ENCODE peak calls at places on chromosomes 5 and 9, in eight cellular contexts. One of them, this sample, is unnamed.

GRCh38 chr5:115097236-115097635 is 72.5 kb downstream of the TRIM36 start:
- DNase-seq in IMR-90: no peak
- DNase-seq in MM.1S: no peak
- DNase-seq in neuronal stem cell: no peak
- DNase-seq in neural progenitor cell: no peak
- DNase-seq in H9: no peak
- DNase-seq in mesenchymal stem cell: no peak
- DNase-seq in fibroblast of lung: no peak
- DNase-seq in this sample: no peak

GRCh38 chr5:14908195-14908594 is 36.6 kb upstream of the ANKH start:
- DNase-seq in IMR-90: peak
- DNase-seq in neuronal stem cell: no peak
- DNase-seq in mesenchymal stem cell: no peak
- DNase-seq in fibroblast of lung: peak
- DNase-seq in neural progenitor cell: no peak
- DNase-seq in MM.1S: no peak
- DNase-seq in H9: no peak
- DNase-seq in this sample: no peak

GRCh38 chr5:159644053-159644452 is 272.2 kb upstream of the ADRA1B start:
- DNase-seq in H9: no peak
- DNase-seq in fibroblast of lung: no peak
- DNase-seq in neuronal stem cell: no peak
- DNase-seq in mesenchymal stem cell: no peak
- DNase-seq in MM.1S: no peak
- DNase-seq in IMR-90: no peak
- DNase-seq in neural progenitor cell: no peak
- DNase-seq in this sample: no peak

GRCh38 chr5:228886-229285 is 10.8 kb downstream of the SDHA start:
- DNase-seq in fibroblast of lung: no peak
- DNase-seq in mesenchymal stem cell: no peak
- DNase-seq in neural progenitor cell: no peak
- DNase-seq in MM.1S: no peak
- DNase-seq in neuronal stem cell: no peak
- DNase-seq in H9: no peak
- DNase-seq in IMR-90: no peak
- DNase-seq in this sample: no peak

GRCh38 chr9:33225319-33226152 is 14.4 kb upstream of the SPINK4 start:
- DNase-seq in H9: no peak
- DNase-seq in MM.1S: peak
- DNase-seq in IMR-90: peak
- DNase-seq in mesenchymal stem cell: peak
- DNase-seq in neuronal stem cell: peak
- DNase-seq in neural progenitor cell: peak
- DNase-seq in fibroblast of lung: peak
- DNase-seq in this sample: peak

GRCh38 chr9:110578575-110578895 is 1.0 kb downstream of the SVEP1 start:
- DNase-seq in fibroblast of lung: no peak
- DNase-seq in H9: no peak
- DNase-seq in mesenchymal stem cell: peak
- DNase-seq in neural progenitor cell: peak
- DNase-seq in neuronal stem cell: no peak
- DNase-seq in IMR-90: no peak
- DNase-seq in MM.1S: no peak
- DNase-seq in this sample: no peak

GRCh38 chr5:172769598-172770373 is 1.2 kb downstream of the DUSP1 start:
- DNase-seq in MM.1S: no peak
- DNase-seq in neuronal stem cell: no peak
- DNase-seq in H9: no peak
- DNase-seq in IMR-90: peak
- DNase-seq in fibroblast of lung: peak
- DNase-seq in neural progenitor cell: peak
- DNase-seq in mesenchymal stem cell: peak
- DNase-seq in this sample: peak

GRCh38 chr9:134540441-134541372 is 100.9 kb upstream of the COL5A1 start:
- DNase-seq in H9: no peak
- DNase-seq in mesenchymal stem cell: no peak
- DNase-seq in neural progenitor cell: no peak
- DNase-seq in IMR-90: no peak
- DNase-seq in fibroblast of lung: no peak
- DNase-seq in neuronal stem cell: no peak
- DNase-seq in MM.1S: no peak
- DNase-seq in this sample: no peak

GRCh38 chr5:172905771-172906170 is 53.5 kb upstream of the RPL26L1 start:
- DNase-seq in fibroblast of lung: no peak
- DNase-seq in neural progenitor cell: peak
- DNase-seq in H9: peak
- DNase-seq in MM.1S: no peak
- DNase-seq in neuronal stem cell: no peak
- DNase-seq in IMR-90: no peak
- DNase-seq in mesenchymal stem cell: no peak
- DNase-seq in this sample: no peak

GRCh38 chr5:123549256-123549904 is 37.4 kb downstream of the CSNK1G3 start:
- DNase-seq in H9: no peak
- DNase-seq in IMR-90: no peak
- DNase-seq in mesenchymal stem cell: no peak
- DNase-seq in neural progenitor cell: no peak
- DNase-seq in MM.1S: peak
- DNase-seq in neuronal stem cell: no peak
- DNase-seq in fibroblast of lung: no peak
- DNase-seq in this sample: no peak

GRCh38 chr5:99865159-99865558 is 670.0 kb upstream of the FAM174A start:
- DNase-seq in mesenchymal stem cell: no peak
- DNase-seq in fibroblast of lung: no peak
- DNase-seq in IMR-90: no peak
- DNase-seq in neuronal stem cell: no peak
- DNase-seq in H9: no peak
- DNase-seq in MM.1S: no peak
- DNase-seq in neural progenitor cell: no peak
- DNase-seq in this sample: no peak

GRCh38 chr5:79011219-79011836 is 26.2 kb upstream of the ARSB start:
- DNase-seq in H9: no peak
- DNase-seq in MM.1S: no peak
- DNase-seq in neuronal stem cell: no peak
- DNase-seq in IMR-90: peak
- DNase-seq in fibroblast of lung: peak
- DNase-seq in neural progenitor cell: no peak
- DNase-seq in mesenchymal stem cell: no peak
- DNase-seq in this sample: no peak

GRCh38 chr5:80248378-80248777 is 7.5 kb downstream of the SERINC5 start:
- DNase-seq in neural progenitor cell: no peak
- DNase-seq in IMR-90: no peak
- DNase-seq in H9: no peak
- DNase-seq in fibroblast of lung: no peak
- DNase-seq in MM.1S: peak
- DNase-seq in neuronal stem cell: no peak
- DNase-seq in mesenchymal stem cell: no peak
- DNase-seq in this sample: no peak

GRCh38 chr9:114652776-114653555 is 4.6 kb downstream of the TEX53 start:
- DNase-seq in MM.1S: no peak
- DNase-seq in neural progenitor cell: no peak
- DNase-seq in IMR-90: peak
- DNase-seq in mesenchymal stem cell: peak
- DNase-seq in H9: no peak
- DNase-seq in fibroblast of lung: peak
- DNase-seq in neuronal stem cell: no peak
- DNase-seq in this sample: no peak

GRCh38 chr9:113589890-113590289 is 126.4 kb downstream of the RGS3 start:
- DNase-seq in MM.1S: no peak
- DNase-seq in fibroblast of lung: peak
- DNase-seq in neuronal stem cell: no peak
- DNase-seq in IMR-90: peak
- DNase-seq in H9: no peak
- DNase-seq in neural progenitor cell: no peak
- DNase-seq in mesenchymal stem cell: peak
- DNase-seq in this sample: peak

GRCh38 chr9:108855888-108856287 is at the start of gene ACTL7B:
- DNase-seq in IMR-90: no peak
- DNase-seq in MM.1S: no peak
- DNase-seq in H9: no peak
- DNase-seq in neural progenitor cell: no peak
- DNase-seq in neuronal stem cell: no peak
- DNase-seq in mesenchymal stem cell: no peak
- DNase-seq in fibroblast of lung: no peak
- DNase-seq in this sample: no peak
- H2AFZ ChIP-seq in IMR-90: peak
- H2AFZ ChIP-seq in MM.1S: no peak
- H2AFZ ChIP-seq in H9: no peak
- H2AFZ ChIP-seq in neural progenitor cell: no peak
- H2AFZ ChIP-seq in neuronal stem cell: no peak
- H2AFZ ChIP-seq in mesenchymal stem cell: no peak
- H2AFZ ChIP-seq in fibroblast of lung: no peak
- H2AFZ ChIP-seq in this sample: no peak

GRCh38 chr5:88676637-88677481 is 206.1 kb downstream of the MEF2C start:
- DNase-seq in H9: no peak
- DNase-seq in fibroblast of lung: no peak
- DNase-seq in IMR-90: no peak
- DNase-seq in neuronal stem cell: no peak
- DNase-seq in mesenchymal stem cell: no peak
- DNase-seq in MM.1S: no peak
- DNase-seq in neural progenitor cell: no peak
- DNase-seq in this sample: no peak

GRCh38 chr5:88672644-88673493 is 210.1 kb downstream of the MEF2C start:
- DNase-seq in fibroblast of lung: peak
- DNase-seq in IMR-90: no peak
- DNase-seq in H9: peak
- DNase-seq in neuronal stem cell: no peak
- DNase-seq in MM.1S: no peak
- DNase-seq in neural progenitor cell: peak
- DNase-seq in mesenchymal stem cell: no peak
- DNase-seq in this sample: no peak

GRCh38 chr5:88675159-88675757 is 207.7 kb downstream of the MEF2C start:
- DNase-seq in H9: no peak
- DNase-seq in fibroblast of lung: peak
- DNase-seq in neural progenitor cell: no peak
- DNase-seq in mesenchymal stem cell: no peak
- DNase-seq in IMR-90: no peak
- DNase-seq in MM.1S: peak
- DNase-seq in neuronal stem cell: no peak
- DNase-seq in this sample: no peak

GRCh38 chr5:88675758-88676636 is 207.0 kb downstream of the MEF2C start:
- DNase-seq in mesenchymal stem cell: peak
- DNase-seq in neural progenitor cell: peak
- DNase-seq in H9: peak
- DNase-seq in neuronal stem cell: no peak
- DNase-seq in MM.1S: peak
- DNase-seq in IMR-90: peak
- DNase-seq in fibroblast of lung: peak
- DNase-seq in this sample: peak

DNA sequence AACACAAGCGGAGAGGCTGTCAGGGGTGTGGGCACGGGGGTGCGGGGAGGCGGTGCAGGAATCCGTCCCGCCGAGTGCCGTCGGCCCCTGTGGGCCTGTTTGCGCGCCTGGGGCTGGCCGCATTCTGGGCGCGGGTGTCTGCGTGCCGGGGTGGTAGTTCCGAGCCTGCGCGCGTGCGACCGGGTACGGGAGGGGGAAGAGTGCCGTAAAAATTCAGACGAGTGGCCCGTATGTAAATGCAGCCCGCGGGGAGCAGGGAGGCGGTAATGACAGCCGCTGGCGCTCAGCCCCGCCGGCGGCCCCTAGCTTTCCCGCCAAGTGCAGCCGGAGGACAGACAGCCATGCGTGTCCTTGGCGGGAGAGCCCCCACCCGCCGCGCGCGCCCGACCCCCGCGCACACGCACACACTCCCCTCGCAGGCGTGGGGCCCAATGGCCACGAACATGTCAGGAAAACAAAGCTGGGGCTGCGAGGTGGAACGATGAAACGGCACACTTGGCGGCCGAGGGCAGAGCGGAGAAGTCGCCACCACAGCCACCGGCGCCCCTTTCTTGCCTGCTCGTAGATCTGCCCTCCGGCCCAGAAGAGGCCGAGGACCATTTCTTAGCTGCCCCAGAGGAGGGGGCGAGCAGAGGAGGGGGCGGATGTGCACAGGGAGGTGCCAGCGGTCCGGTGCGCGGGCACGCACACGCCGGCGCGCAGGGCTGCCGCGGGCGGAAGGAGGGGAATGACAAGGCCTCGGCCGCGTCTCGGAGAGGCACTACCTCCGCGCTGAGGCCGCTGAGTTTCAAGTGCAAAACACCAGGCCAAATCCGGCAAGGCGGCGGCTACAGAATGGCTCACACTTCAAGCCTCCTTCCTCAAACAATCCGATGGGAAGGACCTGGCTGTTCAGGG is 208.5 kb downstream of the MEF2C start:
- DNase-seq in fibroblast of lung: peak
- DNase-seq in neural progenitor cell: peak
- DNase-seq in IMR-90: no peak
- DNase-seq in H9: peak
- DNase-seq in MM.1S: peak
- DNase-seq in mesenchymal stem cell: no peak
- DNase-seq in neuronal stem cell: no peak
- DNase-seq in this sample: no peak
- H2AFZ ChIP-seq in fibroblast of lung: peak
- H2AFZ ChIP-seq in neural progenitor cell: no peak
- H2AFZ ChIP-seq in IMR-90: peak
- H2AFZ ChIP-seq in H9: no peak
- H2AFZ ChIP-seq in MM.1S: peak
- H2AFZ ChIP-seq in mesenchymal stem cell: peak
- H2AFZ ChIP-seq in neuronal stem cell: peak
- H2AFZ ChIP-seq in this sample: peak

DNA sequence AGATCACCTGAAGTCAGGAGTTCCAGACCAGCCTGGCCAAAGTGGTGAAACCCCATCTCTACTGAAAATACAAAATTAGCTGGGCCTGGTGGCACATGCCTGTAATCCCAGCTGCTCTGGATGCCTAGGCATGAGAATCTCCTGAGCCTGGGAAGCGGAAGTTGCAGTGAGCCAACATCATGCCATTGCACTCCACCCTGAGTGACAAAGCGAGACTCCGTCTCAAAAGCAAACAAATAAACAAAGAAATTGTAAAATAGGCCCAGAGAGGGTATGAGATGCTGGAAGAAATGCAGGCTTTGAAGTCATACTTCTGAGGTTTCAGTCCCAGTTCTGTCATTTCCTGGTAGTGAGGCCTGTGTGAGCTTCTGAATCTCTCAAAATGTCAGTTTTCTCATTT is 5.3 kb upstream of the ARHGEF37 start:
- DNase-seq in IMR-90: no peak
- DNase-seq in MM.1S: peak
- DNase-seq in neuronal stem cell: no peak
- DNase-seq in neural progenitor cell: no peak
- DNase-seq in H9: no peak
- DNase-seq in mesenchymal stem cell: no peak
- DNase-seq in fibroblast of lung: no peak
- DNase-seq in this sample: no peak
- H2AFZ ChIP-seq in IMR-90: no peak
- H2AFZ ChIP-seq in MM.1S: peak
- H2AFZ ChIP-seq in neuronal stem cell: no peak
- H2AFZ ChIP-seq in neural progenitor cell: no peak
- H2AFZ ChIP-seq in H9: no peak
- H2AFZ ChIP-seq in mesenchymal stem cell: no peak
- H2AFZ ChIP-seq in fibroblast of lung: no peak
- H2AFZ ChIP-seq in this sample: no peak

DNA sequence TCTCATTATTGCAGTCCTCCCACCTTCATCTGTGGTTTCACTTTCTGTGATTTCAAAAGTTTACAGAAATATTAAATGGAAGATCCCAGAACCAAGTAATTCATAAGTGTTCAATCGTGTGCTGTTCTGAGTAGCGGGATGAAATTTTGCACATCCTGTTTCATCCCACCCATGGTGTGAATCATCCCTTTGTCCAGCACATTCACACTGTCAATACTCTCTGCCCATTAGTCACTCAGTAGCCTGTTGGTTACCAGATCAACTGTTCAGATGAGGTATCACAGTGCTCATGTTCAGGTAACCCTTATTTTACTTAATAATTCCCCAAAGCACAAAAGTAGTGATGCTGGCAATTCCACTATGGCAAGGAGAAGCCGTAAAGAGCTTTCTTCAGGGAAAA is 26.8 kb downstream of the FAM81B start:
- DNase-seq in neuronal stem cell: no peak
- DNase-seq in fibroblast of lung: peak
- DNase-seq in mesenchymal stem cell: no peak
- DNase-seq in IMR-90: peak
- DNase-seq in neural progenitor cell: no peak
- DNase-seq in H9: no peak
- DNase-seq in MM.1S: no peak
- DNase-seq in this sample: no peak
- H2AFZ ChIP-seq in neuronal stem cell: no peak
- H2AFZ ChIP-seq in fibroblast of lung: no peak
- H2AFZ ChIP-seq in mesenchymal stem cell: no peak
- H2AFZ ChIP-seq in IMR-90: no peak
- H2AFZ ChIP-seq in neural progenitor cell: no peak
- H2AFZ ChIP-seq in H9: no peak
- H2AFZ ChIP-seq in MM.1S: no peak
- H2AFZ ChIP-seq in this sample: no peak